ENCODE peak calls at places on chromosomes 6 and 20, in four cellular contexts. One of them, this sample, is unnamed. For H3K4me1, the result is how much of the 10 kb centered on the place peaks cover.

GRCh38 chr20:60652615-60653014 is 599.4 kb upstream of the CDH4 start:
- DNase-seq in fibroblast of lung: no peak
- DNase-seq in H9: no peak
- DNase-seq in tibial artery: no peak
- DNase-seq in this sample: no peak

GRCh38 chr6:31169123-31169857 is 1.2 kb downstream of the POU5F1 start:
- DNase-seq in H9: no peak
- DNase-seq in tibial artery: no peak
- DNase-seq in fibroblast of lung: no peak
- DNase-seq in this sample: no peak

GRCh38 chr6:7107578-7108195 is at the start of gene RREB1:
- DNase-seq in fibroblast of lung: peak
- DNase-seq in H9: peak
- DNase-seq in tibial artery: peak
- DNase-seq in this sample: peak

GRCh38 chr6:30787954-30788353 is 43.6 kb upstream of the IER3 start:
- DNase-seq in fibroblast of lung: no peak
- DNase-seq in tibial artery: no peak
- DNase-seq in H9: no peak
- DNase-seq in this sample: no peak

GRCh38 chr6:169824021-169824420 is 72.6 kb downstream of the ERMARD start:
- DNase-seq in fibroblast of lung: no peak
- DNase-seq in H9: peak
- DNase-seq in tibial artery: no peak
- DNase-seq in this sample: no peak

GRCh38 chr20:40668449-40669228 is 20.4 kb downstream of the MAFB start:
- DNase-seq in H9: no peak
- DNase-seq in tibial artery: no peak
- DNase-seq in fibroblast of lung: no peak
- DNase-seq in this sample: no peak

GRCh38 chr6:40894962-40895799 is 143.8 kb downstream of the UNC5CL start:
- DNase-seq in fibroblast of lung: peak
- DNase-seq in H9: peak
- DNase-seq in tibial artery: no peak
- DNase-seq in this sample: peak

GRCh38 chr6:44177691-44178423 is 19.2 kb downstream of the CAPN11 start:
- DNase-seq in fibroblast of lung: peak
- DNase-seq in tibial artery: peak
- DNase-seq in H9: no peak
- DNase-seq in this sample: peak

GRCh38 chr6:56370127-56370540 is 122.8 kb upstream of the COL21A1 start:
- DNase-seq in fibroblast of lung: peak
- DNase-seq in tibial artery: peak
- DNase-seq in H9: peak
- DNase-seq in this sample: peak

GRCh38 chr6:138987299-138987642 is 782 bp downstream of the REPS1 start:
- DNase-seq in fibroblast of lung: no peak
- DNase-seq in tibial artery: peak
- DNase-seq in H9: peak
- DNase-seq in this sample: no peak

GRCh38 chr6:170284126-170284773 is 6.6 kb downstream of the DLL1 start:
- DNase-seq in H9: no peak
- DNase-seq in tibial artery: no peak
- DNase-seq in fibroblast of lung: no peak
- DNase-seq in this sample: no peak

GRCh38 chr20:53856675-53857295 is 213.6 kb downstream of the BCAS1 start:
- DNase-seq in fibroblast of lung: no peak
- DNase-seq in tibial artery: no peak
- DNase-seq in H9: no peak
- DNase-seq in this sample: no peak

GRCh38 chr6:81962198-81962597 is 209.7 kb upstream of the TENT5A start:
- DNase-seq in H9: no peak
- DNase-seq in tibial artery: no peak
- DNase-seq in fibroblast of lung: peak
- DNase-seq in this sample: no peak

GRCh38 chr6:87297115-87297514 is 25.3 kb upstream of the SMIM8 start:
- DNase-seq in H9: no peak
- DNase-seq in fibroblast of lung: peak
- DNase-seq in tibial artery: no peak
- DNase-seq in this sample: no peak

GRCh38 chr6:161057103-161058091 is 65.8 kb downstream of the MAP3K4 start:
- DNase-seq in fibroblast of lung: no peak
- DNase-seq in tibial artery: no peak
- DNase-seq in H9: no peak
- DNase-seq in this sample: no peak

GRCh38 chr6:79724816-79725215 is 93.7 kb downstream of the SH3BGRL2 start:
- DNase-seq in tibial artery: no peak
- DNase-seq in H9: no peak
- DNase-seq in fibroblast of lung: no peak
- DNase-seq in this sample: no peak

GRCh38 chr6:6749791-6750434 is 161.4 kb downstream of the LY86 start:
- DNase-seq in tibial artery: peak
- DNase-seq in fibroblast of lung: peak
- DNase-seq in H9: peak
- DNase-seq in this sample: peak

GRCh38 chr6:145067430-145067829 is 667.9 kb downstream of the EPM2A start:
- DNase-seq in tibial artery: no peak
- DNase-seq in H9: no peak
- DNase-seq in fibroblast of lung: no peak
- DNase-seq in this sample: no peak

GRCh38 chr6:29999426-29999825 is 57.1 kb downstream of the HLA-A start:
- DNase-seq in H9: no peak
- DNase-seq in tibial artery: no peak
- DNase-seq in fibroblast of lung: no peak
- DNase-seq in this sample: no peak

GRCh38 chr6:45045253-45045601 is 282.9 kb upstream of the RUNX2 start:
- DNase-seq in tibial artery: no peak
- DNase-seq in fibroblast of lung: no peak
- DNase-seq in H9: no peak
- DNase-seq in this sample: no peak

GRCh38 chr20:58855506-58856314 is 3.2 kb downstream of the GNAS start:
- DNase-seq in H9: no peak
- DNase-seq in tibial artery: no peak
- DNase-seq in fibroblast of lung: no peak
- DNase-seq in this sample: no peak

DNA sequence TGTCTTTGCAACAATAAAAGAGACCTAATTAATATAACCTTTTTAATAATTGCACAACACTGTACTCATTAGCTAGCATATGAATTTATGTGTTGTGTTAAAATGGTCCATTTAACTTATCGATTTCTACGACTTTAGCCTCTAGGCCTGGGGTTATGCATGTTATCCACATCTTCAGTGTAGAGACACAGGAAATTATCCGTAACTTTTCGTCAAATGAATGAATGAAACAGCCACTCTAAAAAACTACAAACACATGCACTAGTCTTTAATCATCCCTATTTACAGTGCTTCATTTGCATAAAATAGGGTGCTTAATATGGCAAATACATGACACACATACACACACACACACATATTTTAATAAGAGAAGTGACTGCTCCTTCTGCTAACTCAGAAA is 22.3 kb upstream of the LMBRD1 start:
- DNase-seq in tibial artery: no peak
- DNase-seq in H9: no peak
- DNase-seq in fibroblast of lung: no peak
- DNase-seq in this sample: no peak
- TF ChIP-seq CTCF in tibial artery: no peak
- TF ChIP-seq CTCF in H9: no peak
- TF ChIP-seq CTCF in fibroblast of lung: no peak
- TF ChIP-seq CTCF in this sample: no peak

GRCh38 chr20:24994186-24994465 is 1.6 kb upstream of the APMAP start:
- DNase-seq in tibial artery: no peak
- DNase-seq in fibroblast of lung: no peak
- DNase-seq in H9: peak
- DNase-seq in this sample: no peak
- H3K27ac ChIP-seq in tibial artery: no peak
- H3K27ac ChIP-seq in fibroblast of lung: no peak
- H3K27ac ChIP-seq in H9: no peak
- H3K27ac ChIP-seq in this sample: no peak

GRCh38 chr6:13446371-13446770 is 41.0 kb downstream of the GFOD1 start:
- DNase-seq in tibial artery: no peak
- DNase-seq in H9: no peak
- DNase-seq in fibroblast of lung: no peak
- DNase-seq in this sample: no peak

GRCh38 chr6:13447949-13448724 is 39.3 kb downstream of the GFOD1 start:
- DNase-seq in tibial artery: no peak
- DNase-seq in H9: no peak
- DNase-seq in fibroblast of lung: no peak
- DNase-seq in this sample: no peak

GRCh38 chr6:13445744-13446115 is 41.7 kb downstream of the GFOD1 start:
- DNase-seq in fibroblast of lung: no peak
- DNase-seq in H9: no peak
- DNase-seq in tibial artery: no peak
- DNase-seq in this sample: no peak

GRCh38 chr6:13444604-13445003 is 42.8 kb downstream of the GFOD1 start:
- DNase-seq in tibial artery: no peak
- DNase-seq in fibroblast of lung: no peak
- DNase-seq in H9: no peak
- DNase-seq in this sample: no peak

GRCh38 chr6:13445005-13445743 is 42.2 kb downstream of the GFOD1 start:
- DNase-seq in fibroblast of lung: peak
- DNase-seq in tibial artery: no peak
- DNase-seq in H9: no peak
- DNase-seq in this sample: peak
- H3K4me1 ChIP-seq in fibroblast of lung: under half
- H3K4me1 ChIP-seq in tibial artery: half or more
- H3K4me1 ChIP-seq in H9: under half
- H3K4me1 ChIP-seq in this sample: under half

GRCh38 chr6:168132531-168133184 is 53.6 kb upstream of the FRMD1 start:
- DNase-seq in tibial artery: no peak
- DNase-seq in fibroblast of lung: peak
- DNase-seq in H9: peak
- DNase-seq in this sample: peak
- TF ChIP-seq CTCF in tibial artery: peak
- TF ChIP-seq CTCF in fibroblast of lung: peak
- TF ChIP-seq CTCF in H9: peak
- TF ChIP-seq CTCF in this sample: peak

GRCh38 chr20:6122873-6123649 is at the start of gene FERMT1:
- DNase-seq in tibial artery: no peak
- DNase-seq in fibroblast of lung: peak
- DNase-seq in H9: peak
- DNase-seq in this sample: peak
- H3K27ac ChIP-seq in tibial artery: no peak
- H3K27ac ChIP-seq in fibroblast of lung: peak
- H3K27ac ChIP-seq in H9: no peak
- H3K27ac ChIP-seq in this sample: no peak

DNA sequence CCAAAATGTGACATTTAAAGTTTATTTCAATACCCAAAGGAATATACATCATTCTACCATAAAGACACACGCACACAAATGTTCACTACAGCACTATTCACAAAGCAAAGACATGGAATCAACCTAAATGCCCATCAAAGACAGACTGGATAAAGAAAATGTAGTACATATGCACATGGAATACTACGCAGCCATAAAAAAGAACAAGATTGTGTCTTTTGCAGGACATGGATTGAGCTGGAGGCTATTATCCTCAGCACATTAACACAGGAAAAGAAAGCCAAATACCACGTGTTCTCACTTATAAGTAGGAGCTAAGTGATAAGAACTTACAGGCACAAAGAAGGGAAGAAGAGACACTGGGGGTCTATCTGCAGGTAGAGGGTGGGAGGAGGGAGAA is 22.4 kb downstream of the ATP9A start:
- DNase-seq in tibial artery: no peak
- DNase-seq in fibroblast of lung: no peak
- DNase-seq in H9: no peak
- DNase-seq in this sample: no peak
- H3K4me1 ChIP-seq in tibial artery: under half
- H3K4me1 ChIP-seq in fibroblast of lung: under half
- H3K4me1 ChIP-seq in H9: under half
- H3K4me1 ChIP-seq in this sample: under half

GRCh38 chr6:17870302-17871168 is 116.9 kb downstream of the KIF13A start:
- DNase-seq in H9: no peak
- DNase-seq in tibial artery: no peak
- DNase-seq in fibroblast of lung: no peak
- DNase-seq in this sample: no peak
- TF ChIP-seq CTCF in H9: no peak
- TF ChIP-seq CTCF in tibial artery: no peak
- TF ChIP-seq CTCF in fibroblast of lung: no peak
- TF ChIP-seq CTCF in this sample: no peak

This sample was measured in psoas muscle.